ENCODE peak calls at places on chromosomes 7 and 10, in five cellular contexts. V, E, X, O and U are unnamed samples.
A peak's percentile ranks its signal among the peaks of the same experiment; 100 is the strongest.

GRCh38 chr7:16399265-16399801 is 22.0 kb downstream of the CRPPA start:
- DNase-seq in E (no peak), O (no peak), X (no peak), V (no peak), U (no peak)

GRCh38 chr10:71294856-71295255 is 24.2 kb upstream of the SLC29A3 start:
- DNase-seq in X (no peak), E (no peak), V (peak; percentile 26), O (no peak), U (no peak)

GRCh38 chr10:5595591-5596590 is 70.5 kb downstream of the ASB13 start:
- DNase-seq in V (no peak), E (peak; percentile 57), X (peak; percentile 69), O (no peak), U (no peak)

GRCh38 chr7:95427123-95427522 is 7.7 kb downstream of the PON2 start:
- DNase-seq in E (no peak), X (no peak), V (no peak), O (no peak), U (no peak)

GRCh38 chr10:34723746-34724145 is 91.3 kb downstream of the PARD3 start:
- DNase-seq in O (peak; percentile 38), E (no peak), X (no peak), V (no peak), U (no peak)

GRCh38 chr7:34365011-34365410 is 293.0 kb upstream of the NPSR1 start:
- DNase-seq in X (no peak), E (no peak), V (no peak), O (no peak), U (no peak)

GRCh38 chr10:100579261-100579660 is 43.5 kb downstream of the HIF1AN start:
- DNase-seq in V (no peak), O (no peak), E (no peak), X (no peak), U (no peak)

GRCh38 chr10:133318494-133319127 is 9.9 kb downstream of the ZNF511 start:
- DNase-seq in V (peak; percentile 72), X (peak; percentile 56), O (no peak), E (peak; percentile 70), U (no peak)

GRCh38 chr10:124279882-124280281 is 138.8 kb downstream of the OAT start:
- DNase-seq in O (peak; percentile 19), X (no peak), V (peak; percentile 26), E (no peak), U (no peak)

GRCh38 chr10:112778579-112778978 is 171.5 kb upstream of the TCF7L2 start:
- DNase-seq in V (no peak), O (no peak), X (no peak), E (no peak), U (no peak)

GRCh38 chr7:27661776-27662489 is 750 bp downstream of the HIBADH start:
- DNase-seq in X (no peak), V (no peak), O (peak; percentile 31), E (no peak), U (no peak)

GRCh38 chr10:48414778-48415177 is 108.3 kb downstream of the MAPK8 start:
- DNase-seq in V (no peak), O (no peak), X (no peak), E (no peak), U (no peak)

GRCh38 chr7:36021917-36022550 is 131.0 kb upstream of the EEPD1 start:
- DNase-seq in E (no peak), O (no peak), V (no peak), X (no peak), U (no peak)

GRCh38 chr7:46675456-46675855 is 754.4 kb upstream of the IGFBP3 start:
- DNase-seq in O (no peak), E (no peak), V (no peak), X (no peak), U (no peak)

GRCh38 chr7:70641882-70642281 is 490.1 kb upstream of the GALNT17 start:
- DNase-seq in O (no peak), E (no peak), X (no peak), V (no peak), U (no peak)

GRCh38 chr7:123879628-123880027 is 34.7 kb downstream of the HYAL4 start:
- DNase-seq in X (no peak), E (no peak), V (no peak), O (no peak), U (no peak)

GRCh38 chr10:93554760-93555432 is 11.6 kb upstream of the FFAR4 start:
- DNase-seq in X (peak; percentile 54), O (peak; percentile 65), E (peak; percentile 73), V (peak; percentile 71), U (peak; percentile 21)

GRCh38 chr7:299628-300027 is 9.7 kb downstream of the FOXL3 start:
- DNase-seq in O (no peak), X (no peak), E (no peak), V (no peak), U (no peak)

GRCh38 chr7:64630496-64630895 is 35.4 kb upstream of the ZNF107 start:
- DNase-seq in E (peak; percentile 15), V (no peak), X (no peak), O (no peak), U (no peak)

DNA sequence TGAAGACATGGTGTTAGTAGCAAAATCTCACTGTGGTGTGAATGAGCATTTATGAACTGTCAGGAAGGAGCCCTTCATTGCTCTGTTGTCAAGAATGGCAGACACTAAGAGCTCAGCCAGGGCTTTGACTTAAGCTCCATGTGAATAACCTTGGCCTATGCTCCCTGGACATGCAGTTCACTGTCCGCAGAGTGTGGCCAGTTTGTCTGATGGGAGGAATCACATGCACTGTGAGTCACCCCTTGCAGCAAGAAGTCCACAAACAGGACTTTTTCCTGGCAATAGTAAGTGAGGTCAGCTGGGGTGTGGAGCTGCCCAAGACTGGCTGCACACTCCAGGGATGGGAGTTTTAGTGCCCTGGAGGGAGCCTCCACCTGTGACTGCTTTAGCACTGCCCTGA is 49.5 kb downstream of the ZNF37A start:
- DNase-seq in O (no peak), X (no peak), E (no peak), V (no peak), U (no peak)
- H3K9me3 ChIP-seq in O (peaks cover 23% of the 10 kb centered on the region), X (no peaks in the 10 kb centered on the region), E (no peaks in the 10 kb centered on the region), V (no peaks in the 10 kb centered on the region), U (no peaks in the 10 kb centered on the region)

GRCh38 chr10:12561307-12561706 is 212.0 kb downstream of the CAMK1D start:
- DNase-seq in X (no peak), O (no peak), E (no peak), V (no peak), U (no peak)
- H3K27ac ChIP-seq in X (no peak overlapping the region), O (no peak overlapping the region), E (no peak overlapping the region), V (no peak overlapping the region), U (no peak overlapping the region)

DNA sequence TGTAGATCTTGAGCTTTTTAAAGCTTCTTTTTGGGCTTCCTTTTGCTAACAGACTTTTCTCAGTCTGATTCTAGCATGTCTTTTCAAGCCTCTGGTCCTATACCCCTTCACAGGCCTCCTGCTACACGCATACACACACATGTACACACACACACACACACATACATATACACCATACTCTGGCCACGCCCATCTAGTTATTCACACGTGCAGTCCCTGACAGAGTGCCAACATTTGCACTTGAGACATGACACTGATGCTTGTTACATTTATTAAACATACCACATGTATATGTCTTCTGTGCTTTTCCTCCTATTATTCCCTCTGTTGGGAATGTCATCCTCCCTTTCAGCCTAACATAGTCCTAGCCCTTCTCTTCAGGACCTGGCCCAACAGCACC is 222.2 kb downstream of the ARHGAP12 start:
- DNase-seq in V (no peak), O (no peak), E (no peak), X (no peak), U (no peak)
- H3K9me3 ChIP-seq in V (peaks cover 15% of the 10 kb centered on the region), O (peaks cover 3% of the 10 kb centered on the region), E (peaks cover 25% of the 10 kb centered on the region), X (peaks cover 6% of the 10 kb centered on the region), U (peaks cover 9% of the 10 kb centered on the region)

GRCh38 chr7:150631084-150631824 is 931 bp downstream of the GIMAP6 start:
- DNase-seq in X (no peak), E (no peak), V (peak; percentile 62), O (no peak), U (no peak)
- H3K27ac ChIP-seq in X (no peak overlapping the region), E (no peak overlapping the region), V (peak overlapping the region; percentile 74), O (no peak overlapping the region), U (no peak overlapping the region)

GRCh38 chr10:109126016-109126415 is 797.3 kb downstream of the XPNPEP1 start:
- DNase-seq in O (no peak), V (no peak), E (peak; percentile 9), X (no peak), U (no peak)
- H3K9me3 ChIP-seq in O (no peaks in the 10 kb centered on the region), V (no peaks in the 10 kb centered on the region), E (no peaks in the 10 kb centered on the region), X (no peaks in the 10 kb centered on the region), U (no peaks in the 10 kb centered on the region)